ENCODE peak calls at places on chromosomes 5 and 9, in nine cellular contexts. I is right lobe of liver; T is heart left ventricle; Q is stimulated activated naive CD8-positive, alpha-beta T cell treated with anti-CD3 and anti-CD28 coated beads, Interleukin-15, Interleukin-2, amounts not matched to agents 100 U/mL and 50 U/mL, for 24 hours; D is naive thymus-derived CD4-positive, alpha-beta T cell; J is central memory CD8-positive, alpha-beta T cell; L is aorta; C is left lung; W is pancreas. N is an unnamed sample.

GRCh38 chr9:115733736-115734135 is 419.9 kb upstream of the PAPPA start:
- ATAC-seq in L (no peak), J (no peak), Q (no peak), I (no peak), C (no peak), W (no peak), T (no peak), D (no peak), N (no peak)

GRCh38 chr9:35882265-35882848 is 12.2 kb upstream of the OR13J1 start:
- ATAC-seq in Q (peak), L (peak), T (peak), I (peak), D (peak), W (peak), C (peak), J (no peak), N (peak)

GRCh38 chr5:36792560-36793180 is 83.9 kb upstream of the NIPBL start:
- ATAC-seq in L (peak), C (no peak), J (no peak), I (no peak), T (no peak), Q (no peak), W (no peak), D (no peak), N (no peak)

GRCh38 chr9:133649194-133649593 is 13.0 kb downstream of the DBH start:
- ATAC-seq in D (no peak), I (no peak), Q (no peak), W (no peak), J (no peak), T (no peak), L (no peak), C (no peak), N (no peak)

GRCh38 chr5:170314696-170315095 is 17.1 kb upstream of the LCP2 start:
- ATAC-seq in W (no peak), T (no peak), Q (no peak), L (no peak), J (no peak), D (no peak), C (no peak), I (no peak), N (no peak)

GRCh38 chr5:1495525-1495897 is 28.2 kb downstream of the LPCAT1 start:
- ATAC-seq in Q (no peak), T (no peak), L (no peak), I (no peak), W (no peak), C (no peak), J (no peak), D (peak), N (no peak)

GRCh38 chr9:128909859-128910258 is 10.9 kb upstream of the PHYHD1 start:
- ATAC-seq in Q (peak), W (no peak), C (no peak), D (no peak), T (no peak), J (no peak), L (no peak), I (no peak), N (no peak)

GRCh38 chr5:73815631-73816030 is 189.6 kb downstream of the ARHGEF28 start:
- ATAC-seq in L (no peak), D (no peak), C (no peak), I (no peak), T (no peak), J (no peak), Q (no peak), W (no peak), N (no peak)

GRCh38 chr9:124551472-124552339 is 44.5 kb upstream of the NR5A1 start:
- ATAC-seq in W (peak), J (no peak), Q (peak), T (peak), C (peak), L (no peak), D (peak), I (peak), N (peak)

GRCh38 chr5:2776338-2777302 is 25.1 kb upstream of the IRX2 start:
- ATAC-seq in Q (no peak), W (no peak), I (no peak), J (no peak), T (no peak), D (no peak), L (no peak), C (no peak), N (no peak)

GRCh38 chr5:102798103-102798502 is 43.0 kb downstream of the PAM start:
- ATAC-seq in C (no peak), J (no peak), Q (no peak), T (no peak), W (no peak), I (no peak), D (no peak), L (no peak), N (no peak)

GRCh38 chr9:99824378-99825157 is 2.9 kb downstream of the NR4A3 start:
- ATAC-seq in L (no peak), J (no peak), Q (no peak), T (no peak), D (no peak), W (no peak), C (no peak), I (no peak), N (no peak)

GRCh38 chr5:14741721-14742426 is 77.4 kb downstream of the OTULIN start:
- ATAC-seq in J (no peak), D (peak), W (no peak), Q (no peak), T (peak), I (no peak), C (no peak), L (no peak), N (no peak)

GRCh38 chr9:98178874-98179850 is 13.3 kb downstream of the CORO2A start:
- ATAC-seq in Q (no peak), T (no peak), D (no peak), J (no peak), L (no peak), W (no peak), I (no peak), C (no peak), N (no peak)

GRCh38 chr5:178941361-178941760 is 363 bp downstream of the ZNF454 start:
- ATAC-seq in J (no peak), I (peak), T (peak), C (peak), L (peak), Q (no peak), D (no peak), W (peak), N (no peak)

GRCh38 chr9:92740969-92741368 is 23.7 kb downstream of the BICD2 start:
- ATAC-seq in L (no peak), W (no peak), I (no peak), T (no peak), Q (no peak), D (no peak), J (no peak), C (no peak), N (no peak)

GRCh38 chr9:35905912-35906679 is at the start of gene HRCT1:
- ATAC-seq in W (peak), C (peak), I (peak), L (peak), D (no peak), T (peak), Q (no peak), J (no peak), N (peak)

GRCh38 chr5:139863361-139863760 is 67.8 kb downstream of the PSD2 start:
- ATAC-seq in I (no peak), L (peak), Q (no peak), C (no peak), T (peak), J (no peak), W (peak), D (no peak), N (peak)

GRCh38 chr9:110156902-110157301 is 51.1 kb downstream of the C9orf152 start:
- ATAC-seq in D (peak), J (peak), W (peak), L (peak), Q (peak), C (peak), I (peak), T (peak), N (peak)

GRCh38 chr5:36657563-36657995 is 51.2 kb downstream of the SLC1A3 start:
- ATAC-seq in T (peak), W (peak), L (peak), C (peak), I (peak), J (no peak), D (peak), Q (no peak), N (peak)

GRCh38 chr9:121275781-121276658 is 8.1 kb downstream of the GSN start:
- ATAC-seq in J (no peak), I (no peak), D (no peak), T (no peak), Q (no peak), C (no peak), L (no peak), W (no peak), N (no peak)

GRCh38 chr5:982377-983237 is 26.0 kb upstream of the NKD2 start:
- ATAC-seq in I (peak), W (peak), C (no peak), D (no peak), T (peak), Q (no peak), J (no peak), L (peak), N (peak)

GRCh38 chr9:109556061-109556460 is 58.0 kb upstream of the PTPN3 start:
- ATAC-seq in L (no peak), D (no peak), I (no peak), T (no peak), W (no peak), Q (no peak), C (peak), J (no peak), N (no peak)

GRCh38 chr9:97991818-97992217 is 8.7 kb downstream of the ANP32B start:
- ATAC-seq in D (no peak), I (no peak), Q (peak), W (no peak), T (no peak), L (no peak), J (no peak), C (no peak), N (no peak)

N was measured in gastroesophageal sphincter.